ENCODE peak calls at places on chromosome 14, in four cellular contexts. E is fibroblast of mammary gland; L is AG09309; Z is CD8-positive, alpha-beta memory T cell. M is an unnamed sample.

GRCh38 chr14:69043007-69043444 is 63.9 kb upstream of the ACTN1 start:
- DNase-seq in E (no peak), Z (no peak), L (no peak), M (no peak)

GRCh38 chr14:78075610-78076277 is 94.4 kb upstream of the NRXN3 start:
- DNase-seq in Z (no peak), E (no peak), L (no peak), M (no peak)

GRCh38 chr14:52918486-52918885 is 32.4 kb downstream of the FERMT2 start:
- DNase-seq in E (peak), Z (peak), L (no peak), M (peak)

GRCh38 chr14:53955671-53956426 is 776 bp downstream of the BMP4 start:
- DNase-seq in L (no peak), Z (no peak), E (no peak), M (no peak)

GRCh38 chr14:85583311-85583710 is 53.4 kb downstream of the FLRT2 start:
- DNase-seq in E (no peak), L (no peak), Z (no peak), M (no peak)

GRCh38 chr14:76985540-76986260 is 42.8 kb downstream of the IRF2BPL start:
- DNase-seq in E (no peak), Z (no peak), L (no peak), M (peak)

GRCh38 chr14:68172664-68173063 is 353.1 kb downstream of the RAD51B start:
- DNase-seq in Z (no peak), E (peak), L (no peak), M (no peak)

GRCh38 chr14:95871531-95871930 is 5.1 kb upstream of the TUNAR start:
- DNase-seq in E (no peak), Z (no peak), L (no peak), M (no peak)

GRCh38 chr14:20799955-20800544 is 2.6 kb downstream of the RNASE1 start:
- DNase-seq in E (no peak), Z (no peak), L (no peak), M (no peak)

GRCh38 chr14:100586520-100587247 is 533 bp downstream of the BEGAIN start:
- DNase-seq in E (peak), L (no peak), Z (no peak), M (no peak)

GRCh38 chr14:91521058-91521721 is 11.1 kb upstream of the PPP4R3A start:
- DNase-seq in E (no peak), L (no peak), Z (no peak), M (no peak)

GRCh38 chr14:68403191-68403781 is 389.6 kb downstream of the ZFP36L1 start:
- DNase-seq in E (peak), L (no peak), Z (no peak), M (no peak)

GRCh38 chr14:97644365-97644764 is 847.2 kb downstream of the VRK1 start:
- DNase-seq in E (no peak), L (no peak), Z (no peak), M (no peak)

GRCh38 chr14:69650948-69651369 is 39.6 kb downstream of the SUSD6 start:
- DNase-seq in Z (no peak), L (no peak), E (no peak), M (no peak)

GRCh38 chr14:75306917-75307699 is 28.5 kb downstream of the FOS start:
- DNase-seq in Z (no peak), E (peak), L (no peak), M (no peak)

GRCh38 chr14:37090026-37090425 is 82.4 kb downstream of the SLC25A21 start:
- DNase-seq in L (no peak), Z (no peak), E (no peak), M (no peak)

GRCh38 chr14:85622106-85622505 is 92.2 kb downstream of the FLRT2 start:
- DNase-seq in Z (no peak), L (no peak), E (no peak), M (no peak)

GRCh38 chr14:66105819-66106218 is 380.4 kb upstream of the CCDC196 start:
- DNase-seq in L (peak), E (peak), Z (no peak), M (peak)

GRCh38 chr14:79809849-79810612 is 401.3 kb downstream of the DIO2 start:
- DNase-seq in L (no peak), Z (no peak), E (peak), M (peak)

GRCh38 chr14:36944307-36945010 is 227.9 kb downstream of the SLC25A21 start:
- DNase-seq in E (peak), Z (no peak), L (no peak), M (peak)

DNA sequence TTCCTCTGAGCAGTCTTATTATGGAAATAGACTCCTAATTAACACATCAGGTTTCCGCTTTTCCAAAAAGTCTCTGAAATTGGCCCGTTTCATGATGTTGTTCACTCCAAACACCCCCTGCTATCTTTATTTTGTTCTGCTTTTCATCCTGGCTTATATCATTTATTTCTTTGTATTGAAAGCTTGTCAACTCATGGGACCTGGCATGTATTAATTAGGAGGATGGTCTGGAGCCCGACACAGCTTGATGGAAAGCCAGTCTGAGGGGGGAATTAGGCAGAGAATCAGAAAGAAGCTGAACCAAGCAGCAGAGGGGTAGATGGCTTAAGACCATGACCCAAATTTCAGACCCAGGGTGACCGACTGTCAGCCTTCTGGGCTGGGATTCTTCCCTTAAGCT is 233.2 kb downstream of the EFCAB11 start:
- DNase-seq in Z (no peak), E (no peak), L (no peak), M (no peak)
- H3K4me3 ChIP-seq in Z (peak), E (no peak), L (no peak), M (no peak)

GRCh38 chr14:38254565-38255407 is 1.1 kb downstream of the CLEC14A start:
- DNase-seq in L (no peak), E (no peak), Z (no peak), M (no peak)
- H3K4me3 ChIP-seq in L (peak), E (peak), Z (no peak), M (peak)

GRCh38 chr14:34018564-34019244 is 67.8 kb upstream of the EGLN3 start:
- DNase-seq in L (no peak), E (peak), Z (no peak), M (no peak)
- H3K4me3 ChIP-seq in L (no peak), E (no peak), Z (peak), M (no peak)

GRCh38 chr14:103121846-103122577 is 1.2 kb upstream of the TNFAIP2 start:
- DNase-seq in L (no peak), Z (no peak), E (peak), M (no peak)
- H3K4me3 ChIP-seq in L (no peak), Z (no peak), E (peak), M (no peak)

GRCh38 chr14:92774563-92774962 is 19.5 kb upstream of the GOLGA5 start:
- DNase-seq in Z (no peak), L (no peak), E (no peak), M (no peak)
- H3K4me3 ChIP-seq in Z (no peak), L (no peak), E (no peak), M (no peak)

GRCh38 chr14:103551338-103551762 is 11.1 kb downstream of the BAG5 start:
- DNase-seq in E (peak), Z (no peak), L (no peak), M (no peak)
- H3K4me3 ChIP-seq in E (no peak), Z (no peak), L (no peak), M (no peak)

GRCh38 chr14:81533536-81534343 is at the start of gene SEL1L:
- DNase-seq in E (peak), L (peak), Z (peak), M (peak)

GRCh38 chr14:81533212-81533535 is 479 bp downstream of the SEL1L start:
- DNase-seq in E (no peak), Z (no peak), L (no peak), M (no peak)

GRCh38 chr14:81534510-81535074 is 939 bp upstream of the SEL1L start:
- DNase-seq in Z (no peak), L (no peak), E (no peak), M (no peak)

GRCh38 chr14:81525129-81525528 is 8.5 kb downstream of the SEL1L start:
- DNase-seq in Z (no peak), E (no peak), L (no peak), M (no peak)

GRCh38 chr14:81529391-81529790 is 4.3 kb downstream of the SEL1L start:
- DNase-seq in L (peak), Z (no peak), E (peak), M (no peak)
- H3K4me3 ChIP-seq in L (no peak), Z (no peak), E (no peak), M (no peak)

GRCh38 chr14:89041245-89041585 is 216.8 kb downstream of the TTC8 start:
- DNase-seq in Z (no peak), E (no peak), L (no peak), M (no peak)
- H3K4me3 ChIP-seq in Z (no peak), E (peak), L (peak), M (no peak)

GRCh38 chr14:72928872-72929271 is 2.6 kb downstream of the DCAF4 start:
- DNase-seq in E (no peak), Z (no peak), L (no peak), M (no peak)

GRCh38 chr14:72926292-72927028 is at the start of gene DCAF4:
- DNase-seq in E (peak), Z (peak), L (peak), M (peak)

GRCh38 chr14:72932893-72933292 is 6.6 kb downstream of the DCAF4 start:
- DNase-seq in E (no peak), L (no peak), Z (no peak), M (no peak)

GRCh38 chr14:72925815-72926291 is 411 bp upstream of the DCAF4 start:
- DNase-seq in E (no peak), Z (no peak), L (no peak), M (no peak)

GRCh38 chr14:72929316-72930080 is 3.2 kb downstream of the DCAF4 start:
- DNase-seq in L (no peak), E (no peak), Z (no peak), M (no peak)
- H3K4me3 ChIP-seq in L (no peak), E (no peak), Z (no peak), M (no peak)

GRCh38 chr14:104968541-104969401 is 9.4 kb downstream of the AHNAK2 start:
- DNase-seq in Z (no peak), L (no peak), E (peak), M (no peak)
- H3K4me3 ChIP-seq in Z (no peak), L (peak), E (peak), M (no peak)